ENCODE peak calls at places on chromosomes 1 and 21, in six cellular contexts. X is PC-9, L is BJ, Y is esophagus muscularis mucosa, F is tibial artery, O is omental fat pad. W is an unnamed sample.

GRCh38 chr1:220386494-220387195 is 114.4 kb upstream of the RAB3GAP2 start:
- DNase-seq in O (no peak), F (no peak), Y (no peak), X (no peak), L (no peak), W (no peak)

GRCh38 chr1:107213225-107213624 is 72.4 kb downstream of the NTNG1 start:
- DNase-seq in F (no peak), Y (no peak), L (no peak), X (no peak), O (no peak), W (no peak)

GRCh38 chr1:43951021-43951985 is 4.6 kb downstream of the IPO13 start:
- DNase-seq in X (no peak), F (no peak), Y (no peak), L (no peak), O (no peak), W (no peak)

GRCh38 chr1:222788328-222789156 is 26.3 kb upstream of the DISP1 start:
- DNase-seq in O (no peak), Y (no peak), L (no peak), X (peak; percentile 54), F (no peak), W (no peak)

GRCh38 chr21:26412831-26413329 is 160.2 kb downstream of the CYYR1 start:
- DNase-seq in F (no peak), O (no peak), L (no peak), X (no peak), Y (no peak), W (no peak)

GRCh38 chr1:31736675-31737074 is 27.5 kb downstream of the ADGRB2 start:
- DNase-seq in Y (no peak), X (no peak), O (no peak), F (no peak), L (no peak), W (no peak)

GRCh38 chr1:160209656-160210046 is 4.5 kb downstream of the PEA15 start:
- DNase-seq in X (no peak), O (no peak), L (no peak), Y (no peak), F (no peak), W (no peak)

GRCh38 chr1:10773851-10774614 is 22.4 kb downstream of the CASZ1 start:
- DNase-seq in Y (no peak), O (no peak), L (no peak), X (no peak), F (no peak), W (no peak)

GRCh38 chr1:189775343-189775742 is 702.3 kb downstream of the BRINP3 start:
- DNase-seq in F (no peak), L (no peak), X (no peak), O (no peak), Y (no peak), W (no peak)

GRCh38 chr1:152517237-152517811 is 3.0 kb downstream of the CRCT1 start:
- DNase-seq in Y (peak; percentile 72), L (no peak), F (no peak), O (no peak), X (no peak), W (no peak)

GRCh38 chr1:22886211-22886610 is 86.5 kb downstream of the LACTBL1 start:
- DNase-seq in Y (no peak), L (peak; percentile 43), O (no peak), F (no peak), X (no peak), W (no peak)

GRCh38 chr1:33377750-33378149 is 53.1 kb downstream of the PHC2 start:
- DNase-seq in X (no peak), L (no peak), Y (no peak), F (no peak), O (no peak), W (no peak)

GRCh38 chr1:112674986-112675727 is 698 bp downstream of the MOV10 start:
- DNase-seq in L (no peak), X (no peak), F (peak; percentile 76), O (no peak), Y (no peak), W (peak; percentile 59)

GRCh38 chr1:75791022-75791421 is 5.0 kb downstream of the RABGGTB start:
- DNase-seq in Y (no peak), O (no peak), X (peak; percentile 81), F (no peak), L (no peak), W (no peak)

GRCh38 chr1:166836733-166837132 is 2.5 kb upstream of the POGK start:
- DNase-seq in Y (no peak), F (no peak), O (no peak), L (no peak), X (peak; percentile 48), W (no peak)

GRCh38 chr1:100552031-100552430 is 14.1 kb downstream of the GPR88 start:
- DNase-seq in X (no peak), Y (no peak), F (no peak), L (no peak), O (no peak), W (no peak)

GRCh38 chr1:107093385-107093784 is 36.9 kb downstream of the PRMT6 start:
- DNase-seq in Y (no peak), O (no peak), L (no peak), F (no peak), X (no peak), W (no peak)

GRCh38 chr1:157137051-157137772 is 983 bp downstream of the ETV3 start:
- DNase-seq in O (no peak), Y (no peak), X (no peak), F (no peak), L (no peak), W (no peak)

GRCh38 chr1:93683234-93683633 is 1.6 kb upstream of the BCAR3 start:
- DNase-seq in X (no peak), F (no peak), Y (no peak), O (no peak), L (no peak), W (no peak)

GRCh38 chr1:113123737-113124136 is 50.7 kb downstream of the LRIG2 start:
- DNase-seq in F (no peak), Y (no peak), X (no peak), O (no peak), L (no peak), W (no peak)

GRCh38 chr1:92096317-92096716 is 16.2 kb downstream of the BTBD8 start:
- DNase-seq in Y (no peak), L (no peak), O (no peak), F (no peak), X (no peak), W (no peak)

DNA sequence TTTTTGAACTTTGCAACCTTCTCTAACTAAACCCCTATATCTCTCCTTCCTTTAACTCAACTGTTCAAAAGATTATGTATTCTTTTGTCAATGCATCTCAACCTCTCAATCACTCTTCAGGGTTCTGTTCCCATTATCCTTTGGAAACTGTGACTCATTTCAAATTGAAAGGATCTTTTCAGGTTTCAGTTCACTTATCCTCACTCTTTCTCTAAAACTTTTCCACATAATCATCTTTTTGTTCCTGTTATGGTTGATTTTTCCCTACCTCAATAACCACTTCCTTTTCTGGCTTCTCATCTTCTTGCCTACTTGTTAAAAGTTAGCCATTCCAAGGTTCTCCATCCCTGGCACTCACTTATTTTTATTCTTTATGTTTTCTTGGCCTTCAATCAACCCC is 56.2 kb upstream of the NUF2 start:
- DNase-seq in L (no peak), Y (no peak), X (no peak), F (no peak), O (no peak), W (no peak)
- TF ChIP-seq CTCF in L (no peak), Y (no peak), X (no peak), F (no peak), O (no peak), W (no peak)

DNA sequence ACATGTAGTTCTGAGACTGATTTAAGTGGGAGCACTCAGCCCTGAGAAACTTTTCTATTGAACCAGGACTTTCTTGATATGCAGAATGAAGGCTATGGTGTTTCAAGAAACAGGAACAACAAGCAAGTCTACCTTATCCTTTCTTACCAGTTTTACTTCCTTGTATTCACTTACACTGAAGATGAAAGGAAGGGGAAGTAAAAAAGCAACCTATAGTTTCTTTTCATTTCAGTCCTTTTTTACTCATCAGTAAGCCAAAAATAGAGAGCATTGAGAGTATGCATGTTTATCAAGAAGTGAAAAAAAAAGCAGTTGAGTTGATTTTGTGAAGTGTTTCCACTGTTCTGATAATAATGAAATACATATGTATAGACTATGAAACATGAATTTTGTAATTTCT is 1010.3 kb downstream of the AMY1C start:
- DNase-seq in O (no peak), Y (no peak), F (no peak), L (no peak), X (no peak), W (no peak)
- TF ChIP-seq CTCF in O (no peak), Y (no peak), F (no peak), L (no peak), X (no peak), W (no peak)

DNA sequence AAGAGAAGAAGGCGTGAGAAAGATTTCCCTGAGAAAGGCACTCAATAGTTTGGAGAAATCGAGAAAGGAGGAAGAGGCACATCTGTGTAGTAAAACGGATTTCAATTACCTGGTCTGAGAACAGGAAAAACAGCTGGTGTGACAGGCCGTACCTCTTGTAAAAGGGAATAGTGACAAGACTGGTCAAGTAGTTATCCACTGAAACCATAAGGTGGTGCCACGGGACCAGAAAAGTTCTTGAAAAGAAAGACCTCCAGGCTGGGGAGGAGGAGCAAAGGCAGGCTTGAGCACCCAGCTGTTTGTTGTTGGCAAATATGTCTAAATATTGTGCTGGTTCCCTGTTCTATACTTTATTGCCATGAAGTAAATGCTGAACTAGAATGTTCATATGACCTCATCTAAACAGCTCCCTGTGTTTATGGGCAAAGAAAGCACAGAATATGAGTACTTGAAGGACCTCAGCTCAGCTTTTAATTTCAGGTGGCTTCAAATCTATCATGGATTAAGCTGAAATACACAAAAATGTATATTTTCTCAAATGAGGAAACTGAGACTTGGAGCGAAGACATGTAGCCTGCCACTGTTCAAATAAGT is 4.0 kb downstream of the HAO2 start:
- DNase-seq in O (no peak), Y (no peak), X (peak; percentile 69), L (no peak), F (no peak), W (peak; percentile 23)
- TF ChIP-seq CTCF in O (no peak), Y (no peak), X (peak; percentile 54), L (no peak), F (no peak), W (peak; percentile 52)

DNA sequence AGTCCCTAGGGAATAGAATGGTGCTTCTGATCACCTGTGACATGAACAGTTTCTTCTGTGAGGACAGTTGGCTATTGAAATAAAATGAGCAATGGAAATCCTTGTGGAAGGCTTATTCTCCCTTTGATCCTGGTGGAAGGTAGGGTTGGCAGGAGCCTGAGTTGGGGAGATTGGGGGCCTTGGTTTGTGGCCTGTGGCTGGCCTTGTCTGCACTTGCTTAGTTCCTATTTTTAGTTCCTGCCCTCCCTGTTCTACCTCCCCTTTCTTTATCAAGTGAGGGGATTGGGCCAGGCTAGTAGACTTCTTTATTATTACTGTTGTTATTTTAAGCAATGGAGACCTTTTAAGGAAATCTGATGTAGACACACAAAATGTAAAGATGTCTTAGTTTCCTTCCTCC is 8.2 kb downstream of the DMRTB1 start:
- DNase-seq in O (no peak), Y (no peak), L (no peak), F (no peak), X (no peak), W (no peak)
- TF ChIP-seq CTCF in O (no peak), Y (no peak), L (no peak), F (no peak), X (no peak), W (no peak)

W was measured in progenitor cell of endocrine pancreas.